ENCODE peak calls at places on chromosomes 6 and 20, in four cellular contexts. K is K562, Z is HEK293T, M is WTC11. P is an unnamed sample.

GRCh38 chr6:54697423-54697822 is 149.1 kb upstream of the FAM83B start:
- DNase-seq in K (no peak), Z (no peak), M (no peak), P (no peak)

GRCh38 chr20:38158701-38159325 is 6.3 kb downstream of the TGM2 start:
- DNase-seq in K (peak), Z (no peak), M (no peak), P (no peak)

GRCh38 chr20:57388953-57389694 is 2.1 kb upstream of the RBM38 start:
- DNase-seq in K (peak), Z (peak), M (peak), P (peak)

GRCh38 chr20:53957421-53958172 is 112.8 kb downstream of the BCAS1 start:
- DNase-seq in K (no peak), Z (no peak), M (no peak), P (no peak)

GRCh38 chr6:129628101-129628815 is 81.7 kb downstream of the ARHGAP18 start:
- DNase-seq in K (no peak), Z (no peak), M (no peak), P (no peak)

GRCh38 chr6:19465760-19466159 is 371.4 kb upstream of the ID4 start:
- DNase-seq in K (no peak), Z (peak), M (no peak), P (no peak)

GRCh38 chr6:142489722-142490610 is 188.2 kb downstream of the ADGRG6 start:
- DNase-seq in K (no peak), Z (no peak), M (no peak), P (no peak)

GRCh38 chr6:148414836-148415235 is 72.2 kb downstream of the SASH1 start:
- DNase-seq in K (no peak), Z (no peak), M (no peak), P (no peak)

GRCh38 chr6:3848380-3848779 is 793 bp upstream of the FAM50B start:
- DNase-seq in K (no peak), Z (no peak), M (no peak), P (no peak)

GRCh38 chr6:12921467-12921866 is 204.9 kb downstream of the PHACTR1 start:
- DNase-seq in K (no peak), Z (no peak), M (no peak), P (no peak)

GRCh38 chr6:63352587-63353281 is 33.0 kb upstream of the LGSN start:
- DNase-seq in K (no peak), Z (peak), M (no peak), P (peak)

GRCh38 chr6:5113096-5113495 is 28.0 kb downstream of the PPP1R3G start:
- DNase-seq in K (no peak), Z (no peak), M (no peak), P (no peak)

GRCh38 chr20:63319164-63320040 is 26.4 kb downstream of the COL20A1 start:
- DNase-seq in K (no peak), Z (no peak), M (no peak), P (no peak)

GRCh38 chr20:50725722-50726000 is 5.7 kb upstream of the PARD6B start:
- DNase-seq in K (no peak), Z (no peak), M (no peak), P (no peak)

GRCh38 chr6:76835289-76835688 is 628.0 kb downstream of the HTR1B start:
- DNase-seq in K (no peak), Z (no peak), M (no peak), P (no peak)

GRCh38 chr6:110054664-110055386 is 76.7 kb downstream of the GPR6 start:
- DNase-seq in K (no peak), Z (no peak), M (no peak), P (no peak)

GRCh38 chr6:18087396-18088165 is 34.9 kb downstream of the NHLRC1 start:
- DNase-seq in K (no peak), Z (no peak), M (no peak), P (no peak)

GRCh38 chr6:80502871-80503270 is 396.4 kb downstream of the BCKDHB start:
- DNase-seq in K (no peak), Z (no peak), M (no peak), P (no peak)

GRCh38 chr20:19498756-19499155 is 259.3 kb upstream of the RIN2 start:
- DNase-seq in K (no peak), Z (no peak), M (no peak), P (no peak)

GRCh38 chr20:19506021-19506420 is 252.0 kb upstream of the RIN2 start:
- DNase-seq in K (no peak), Z (no peak), M (no peak), P (no peak)

GRCh38 chr20:19501476-19502115 is 256.5 kb upstream of the RIN2 start:
- DNase-seq in K (no peak), Z (no peak), M (no peak), P (no peak)

GRCh38 chr20:19504251-19504650 is 253.8 kb upstream of the RIN2 start:
- DNase-seq in K (no peak), Z (no peak), M (no peak), P (no peak)

DNA sequence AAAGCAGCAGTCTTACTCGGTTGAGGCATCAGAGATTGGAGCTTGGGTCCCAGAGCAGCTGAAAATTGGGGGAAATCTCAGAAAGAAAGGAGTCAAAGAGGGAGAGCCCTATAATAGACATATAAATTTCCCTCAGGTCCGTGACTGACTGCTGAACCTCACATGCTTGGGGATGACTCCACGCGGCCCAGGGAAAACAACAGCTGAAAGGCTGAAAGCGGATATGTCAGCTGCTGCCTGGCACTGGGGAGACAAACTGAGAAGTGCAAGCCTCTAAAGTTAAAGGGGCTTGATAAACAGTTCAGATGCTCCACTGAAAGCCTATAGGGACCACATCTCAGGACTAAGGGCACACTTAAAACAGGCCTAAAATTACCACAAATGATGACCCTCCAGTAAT is 255.9 kb upstream of the RIN2 start:
- DNase-seq in K (no peak), Z (no peak), M (no peak), P (no peak)
- TF ChIP-seq ELF4 in K (no peak), Z (no peak), M (no peak), P (no peak)

GRCh38 chr6:92848459-92848858 is 570.9 kb downstream of the EPHA7 start:
- DNase-seq in K (no peak), Z (no peak), M (no peak), P (no peak)

GRCh38 chr6:92847988-92848387 is 571.4 kb downstream of the EPHA7 start:
- DNase-seq in K (no peak), Z (no peak), M (no peak), P (no peak)

GRCh38 chr6:92848901-92849300 is 570.5 kb downstream of the EPHA7 start:
- DNase-seq in K (no peak), Z (no peak), M (no peak), P (no peak)

DNA sequence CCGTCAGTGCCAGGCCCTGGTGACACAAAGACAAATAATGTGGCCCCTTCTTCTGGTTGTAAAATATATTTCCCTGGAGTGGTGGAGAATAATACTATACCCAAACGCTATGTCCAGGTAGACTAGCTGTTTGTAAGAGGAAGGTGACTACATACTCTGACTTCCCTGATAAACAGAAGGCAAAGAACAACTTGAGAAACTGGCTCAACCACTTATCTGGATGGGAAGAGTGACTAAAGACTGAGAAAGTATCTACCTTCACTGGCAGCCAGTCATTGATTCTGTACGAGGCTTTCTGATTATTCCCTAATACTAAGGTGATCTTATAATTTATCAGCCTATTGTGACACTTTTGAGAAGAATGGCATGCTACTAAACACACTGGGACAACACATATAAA is 569.7 kb downstream of the EPHA7 start:
- DNase-seq in K (no peak), Z (no peak), M (no peak), P (no peak)
- TF ChIP-seq ELF4 in K (no peak), Z (no peak), M (no peak), P (no peak)

DNA sequence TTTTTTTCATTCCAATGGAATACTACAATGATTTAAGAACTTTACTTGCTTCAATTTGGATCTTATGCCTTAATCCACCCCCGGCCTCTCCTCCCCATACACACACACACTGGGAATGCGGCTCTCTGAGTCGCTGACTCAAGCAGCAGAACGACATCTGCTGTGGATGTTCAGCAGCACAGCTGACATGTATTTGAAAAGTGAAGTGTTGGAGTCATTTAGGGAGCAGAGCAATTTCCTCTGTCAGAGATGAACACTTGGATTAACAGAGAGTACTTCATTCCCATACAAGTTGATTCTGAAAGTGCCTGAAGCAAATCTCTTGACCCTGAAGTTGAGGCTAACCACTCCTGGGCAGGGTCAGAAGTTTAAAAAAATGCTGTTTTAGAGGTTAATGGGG is 27.9 kb upstream of the LAMA4 start:
- DNase-seq in K (no peak), Z (peak), M (peak), P (no peak)
- TF ChIP-seq ELF4 in K (no peak), Z (no peak), M (no peak), P (no peak)

GRCh38 chr6:53424976-53425718 is 76.4 kb upstream of the ELOVL5 start:
- DNase-seq in K (no peak), Z (no peak), M (no peak), P (no peak)

GRCh38 chr6:53426544-53427270 is 78.0 kb upstream of the ELOVL5 start:
- DNase-seq in K (no peak), Z (no peak), M (no peak), P (no peak)

GRCh38 chr6:53426117-53426516 is 77.4 kb upstream of the ELOVL5 start:
- DNase-seq in K (no peak), Z (no peak), M (no peak), P (no peak)

GRCh38 chr6:53428886-53429285 is 80.1 kb upstream of the ELOVL5 start:
- DNase-seq in K (no peak), Z (no peak), M (no peak), P (no peak)

DNA sequence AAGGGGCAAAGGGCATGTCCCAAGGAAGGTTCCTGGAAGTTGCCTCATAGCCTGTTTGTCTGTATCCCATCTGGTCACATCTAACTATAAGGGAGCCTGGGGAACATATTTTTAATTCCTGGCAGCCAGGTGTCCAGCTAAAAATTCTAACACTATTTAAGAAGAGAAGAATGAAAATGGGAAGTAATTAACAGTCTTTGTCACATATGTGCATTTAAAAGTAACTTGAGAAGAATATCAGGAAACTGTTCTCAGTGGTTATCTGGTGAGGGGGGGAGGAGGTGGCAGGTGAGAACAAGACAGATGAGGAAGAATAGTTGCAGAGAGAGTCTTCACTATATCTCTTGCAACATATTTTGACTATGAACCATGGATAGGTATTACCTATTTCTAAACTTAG is 75.5 kb upstream of the ELOVL5 start:
- DNase-seq in K (no peak), Z (no peak), M (no peak), P (no peak)
- TF ChIP-seq ELF4 in K (no peak), Z (no peak), M (no peak), P (no peak)

DNA sequence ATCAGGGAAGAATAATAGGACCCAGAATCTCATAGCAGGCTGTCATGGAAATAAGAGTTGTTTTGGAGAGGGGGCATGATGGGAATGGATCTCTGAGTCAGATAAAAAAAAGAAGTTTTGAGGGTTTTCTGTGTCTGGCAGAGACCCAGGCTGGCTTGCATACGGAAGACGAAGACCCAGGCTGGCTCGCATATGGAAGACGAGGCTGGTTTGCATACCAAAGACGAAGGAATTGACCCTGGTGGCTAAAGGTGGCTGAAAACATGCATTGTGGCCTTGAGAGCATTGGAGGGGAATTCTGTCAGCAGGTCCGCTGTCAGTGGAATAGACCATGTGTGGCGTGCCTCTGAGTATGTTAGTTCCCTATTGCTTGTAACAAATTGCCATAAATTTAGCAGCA is 335.1 kb downstream of the BTBD3 start:
- DNase-seq in K (no peak), Z (no peak), M (peak), P (no peak)
- TF ChIP-seq ELF4 in K (no peak), Z (no peak), M (no peak), P (no peak)

GRCh38 chr6:99344289-99344688 is 5.2 kb downstream of the FAXC start:
- DNase-seq in K (no peak), Z (no peak), M (no peak), P (peak)
- TF ChIP-seq ELF4 in K (no peak), Z (no peak), M (no peak), P (no peak)

GRCh38 chr20:58893355-58894151 is 41.0 kb downstream of the GNAS start:
- DNase-seq in K (peak), Z (no peak), M (no peak), P (no peak)

GRCh38 chr20:58891686-58892125 is 39.2 kb downstream of the GNAS start:
- DNase-seq in K (peak), Z (peak), M (peak), P (no peak)

GRCh38 chr20:58892126-58892931 is 39.8 kb downstream of the GNAS start:
- DNase-seq in K (peak), Z (peak), M (peak), P (peak)

GRCh38 chr20:58891076-58891685 is 38.7 kb downstream of the GNAS start:
- DNase-seq in K (peak), Z (peak), M (peak), P (no peak)

DNA sequence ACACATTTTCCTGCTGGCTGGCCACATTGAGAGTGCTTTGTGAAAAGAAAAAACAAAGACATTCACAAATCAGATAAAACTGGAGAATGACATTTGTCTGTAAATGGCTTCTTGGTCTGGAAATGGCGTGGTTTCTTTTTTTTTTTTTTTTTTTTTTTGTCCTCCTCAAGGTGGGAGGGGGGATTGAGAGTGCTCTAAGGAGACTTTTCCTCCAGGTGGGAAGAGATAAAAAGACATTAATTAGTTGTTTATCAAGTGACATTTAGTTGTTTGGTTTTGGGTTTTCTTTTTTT is 40.4 kb downstream of the GNAS start:
- DNase-seq in K (peak), Z (no peak), M (no peak), P (no peak)
- TF ChIP-seq ELF4 in K (no peak), Z (no peak), M (no peak), P (no peak)

GRCh38 chr20:805713-806112 is 27.8 kb upstream of the FAM110A start:
- DNase-seq in K (no peak), Z (no peak), M (no peak), P (no peak)
- TF ChIP-seq ELF4 in K (no peak), Z (no peak), M (no peak), P (no peak)

P was measured in HepG2.